ENCODE peak calls at places on chromosomes 7 and 10, in ten cellular contexts. U is cardiac muscle cell; L is fibroblast of lung; J is body of pancreas; B is aorta; F is CD8-positive, alpha-beta T cell; H is RWPE1; P is spleen; O is endodermal cell; S is substantia nigra. X is an unnamed sample.

GRCh38 chr7:24959735-24960485 is 20.1 kb downstream of the OSBPL3 start:
- DNase-seq in U (no peak), L (peak), J (no peak), B (no peak), F (no peak), H (no peak), P (no peak), O (no peak), S (no peak), X (no peak)

GRCh38 chr7:114539575-114539974 is 125.0 kb downstream of the FOXP2 start:
- DNase-seq in U (peak), L (no peak), J (peak), B (no peak), F (no peak), H (peak), P (no peak), O (peak), S (peak), X (no peak)

GRCh38 chr7:101911800-101912705 is 94.6 kb downstream of the CUX1 start:
- DNase-seq in U (peak), L (no peak), J (peak), B (peak), F (no peak), H (no peak), P (peak), O (no peak), S (no peak), X (peak)

GRCh38 chr7:36272567-36273269 is 116.9 kb upstream of the ANLN start:
- DNase-seq in U (no peak), L (no peak), J (peak), B (no peak), F (no peak), H (no peak), P (no peak), O (peak), S (no peak), X (no peak)

GRCh38 chr10:9786101-9786500 is 1231.6 kb upstream of the CELF2 start:
- DNase-seq in U (peak), L (peak), J (no peak), B (no peak), F (no peak), H (peak), P (no peak), O (no peak), S (no peak), X (no peak)

GRCh38 chr7:95199779-95200558 is 124.4 kb downstream of the PON1 start:
- DNase-seq in U (peak), L (peak), J (peak), B (peak), F (no peak), H (peak), P (no peak), O (peak), S (peak), X (no peak)

GRCh38 chr7:145718129-145718528 is 398.5 kb upstream of the CNTNAP2 start:
- DNase-seq in U (no peak), L (no peak), J (no peak), B (no peak), F (no peak), H (no peak), P (no peak), O (peak), S (no peak), X (no peak)

GRCh38 chr7:101365956-101366355 is 3.3 kb downstream of the COL26A1 start:
- DNase-seq in U (no peak), L (no peak), J (no peak), B (no peak), F (no peak), H (no peak), P (no peak), O (no peak), S (no peak), X (no peak)

GRCh38 chr7:38409524-38409923 is 136.1 kb upstream of the TARP start:
- DNase-seq in U (no peak), L (no peak), J (no peak), B (no peak), F (no peak), H (no peak), P (no peak), O (no peak), S (no peak), X (no peak)

GRCh38 chr10:13705526-13706169 is 118.9 kb downstream of the PRPF18 start:
- DNase-seq in U (peak), L (peak), J (no peak), B (no peak), F (no peak), H (no peak), P (no peak), O (no peak), S (no peak), X (no peak)

GRCh38 chr7:16396766-16397496 is 24.4 kb downstream of the CRPPA start:
- DNase-seq in U (peak), L (peak), J (no peak), B (no peak), F (no peak), H (no peak), P (no peak), O (no peak), S (no peak), X (no peak)

GRCh38 chr7:115952832-115953231 is 77.7 kb downstream of the TFEC start:
- DNase-seq in U (no peak), L (no peak), J (no peak), B (no peak), F (peak), H (no peak), P (peak), O (no peak), S (no peak), X (no peak)

GRCh38 chr10:100014129-100014762 is 4.5 kb upstream of the DNMBP start:
- DNase-seq in U (no peak), L (no peak), J (no peak), B (no peak), F (no peak), H (no peak), P (no peak), O (no peak), S (no peak), X (no peak)

GRCh38 chr7:41045556-41046123 is 657.2 kb downstream of the INHBA start:
- DNase-seq in U (no peak), L (no peak), J (peak), B (no peak), F (no peak), H (peak), P (no peak), O (peak), S (no peak), X (no peak)

GRCh38 chr7:130148561-130148960 is 56.6 kb downstream of the TMEM209 start:
- DNase-seq in U (peak), L (peak), J (no peak), B (no peak), F (no peak), H (no peak), P (no peak), O (no peak), S (peak), X (no peak)

GRCh38 chr7:2567663-2568238 is 9.0 kb downstream of the IQCE start:
- DNase-seq in U (peak), L (no peak), J (no peak), B (no peak), F (no peak), H (no peak), P (no peak), O (peak), S (peak), X (no peak)

GRCh38 chr10:71074176-71074755 is 138.1 kb upstream of the UNC5B start:
- DNase-seq in U (no peak), L (no peak), J (no peak), B (no peak), F (no peak), H (no peak), P (peak), O (peak), S (no peak), X (peak)

GRCh38 chr7:64793106-64793755 is 997 bp upstream of the ZNF138 start:
- DNase-seq in U (no peak), L (peak), J (no peak), B (no peak), F (no peak), H (no peak), P (no peak), O (no peak), S (no peak), X (no peak)

GRCh38 chr7:101960985-101961708 is 143.7 kb downstream of the CUX1 start:
- DNase-seq in U (no peak), L (no peak), J (no peak), B (no peak), F (no peak), H (no peak), P (no peak), O (no peak), S (no peak), X (no peak)

GRCh38 chr10:114879093-114879492 is 57.5 kb downstream of the FHIP2A start:
- DNase-seq in U (peak), L (peak), J (no peak), B (no peak), F (no peak), H (no peak), P (no peak), O (no peak), S (no peak), X (no peak)

GRCh38 chr10:65306201-65306600 is 1619.6 kb upstream of the LRRTM3 start:
- DNase-seq in U (peak), L (no peak), J (no peak), B (no peak), F (no peak), H (no peak), P (no peak), O (no peak), S (no peak), X (no peak)

GRCh38 chr7:33050425-33051318 is 11.9 kb downstream of the NT5C3A start:
- DNase-seq in U (peak), L (peak), J (peak), B (no peak), F (peak), H (peak), P (no peak), O (no peak), S (no peak), X (no peak)

GRCh38 chr10:5252177-5253037 is 55.8 kb downstream of the AKR1C4 start:
- DNase-seq in U (peak), L (no peak), J (no peak), B (no peak), F (no peak), H (no peak), P (peak), O (peak), S (no peak), X (no peak)

GRCh38 chr7:77516085-77516484 is 21.0 kb upstream of the PTPN12 start:
- DNase-seq in U (no peak), L (no peak), J (no peak), B (no peak), F (no peak), H (no peak), P (no peak), O (no peak), S (no peak), X (no peak)

GRCh38 chr7:98867271-98867701 is 2.5 kb downstream of the TMEM130 start:
- DNase-seq in U (no peak), L (peak), J (peak), B (peak), F (no peak), H (no peak), P (peak), O (no peak), S (peak), X (peak)

GRCh38 chr10:44998146-44998631 is 2.5 kb upstream of the ZNF22 start:
- DNase-seq in U (peak), L (peak), J (no peak), B (no peak), F (no peak), H (no peak), P (no peak), O (no peak), S (no peak), X (no peak)

GRCh38 chr7:130356121-130356759 is 11.6 kb downstream of the CPA5 start:
- DNase-seq in U (peak), L (peak), J (peak), B (peak), F (no peak), H (peak), P (no peak), O (peak), S (no peak), X (no peak)

GRCh38 chr7:76507723-76508406 is 2.5 kb upstream of the UPK3B start:
- DNase-seq in U (no peak), L (no peak), J (peak), B (no peak), F (no peak), H (no peak), P (peak), O (peak), S (no peak), X (no peak)

GRCh38 chr7:4020086-4020485 is 662.0 kb upstream of the FOXK1 start:
- DNase-seq in U (no peak), L (no peak), J (no peak), B (no peak), F (no peak), H (no peak), P (peak), O (peak), S (no peak), X (no peak)

GRCh38 chr7:133053321-133053891 is 28.5 kb downstream of the CHCHD3 start:
- DNase-seq in U (peak), L (peak), J (peak), B (peak), F (no peak), H (peak), P (no peak), O (no peak), S (no peak), X (no peak)

GRCh38 chr7:22399546-22399945 is 42.6 kb upstream of the RAPGEF5 start:
- DNase-seq in U (no peak), L (no peak), J (no peak), B (no peak), F (no peak), H (no peak), P (no peak), O (no peak), S (no peak), X (no peak)
- H3K27ac ChIP-seq in U (no peak), L (no peak), J (no peak), B (no peak), F (no peak), H (no peak), P (no peak), O (no peak), S (no peak), X (no peak)

DNA sequence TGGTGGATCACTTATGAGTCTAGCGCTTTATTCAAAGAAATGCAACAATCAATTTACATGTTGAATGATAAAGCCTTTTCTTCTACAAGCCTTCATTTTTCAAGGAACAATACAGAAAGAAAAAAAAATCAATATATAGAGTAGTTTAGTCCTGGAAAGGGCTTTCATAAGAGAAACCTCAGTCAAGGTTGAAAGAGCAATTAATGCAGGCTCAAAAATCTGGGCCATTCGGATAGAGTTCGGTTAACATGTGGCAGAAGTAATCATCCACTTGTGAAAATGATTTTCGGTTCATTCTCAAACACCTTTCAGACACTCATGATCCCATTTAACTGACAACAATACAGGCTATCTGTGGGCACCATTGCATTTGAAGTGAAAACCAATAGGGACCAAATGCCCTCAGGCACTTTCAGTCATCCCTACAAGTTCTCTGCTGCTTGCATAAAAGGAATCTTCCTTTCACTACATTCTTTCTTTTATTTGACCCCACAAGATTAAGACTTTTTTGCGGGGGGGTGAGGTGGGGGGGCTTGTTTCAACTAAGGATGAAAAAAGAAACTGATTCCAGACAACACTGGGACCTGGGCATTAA is 177.9 kb downstream of the RNF133 start:
- DNase-seq in U (no peak), L (no peak), J (no peak), B (no peak), F (no peak), H (no peak), P (no peak), O (no peak), S (no peak), X (no peak)
- H3K27ac ChIP-seq in U (no peak), L (no peak), J (no peak), B (no peak), F (no peak), H (no peak), P (no peak), O (no peak), S (no peak), X (no peak)

GRCh38 chr10:103834436-103835095 is 20.8 kb downstream of the SH3PXD2A start:
- DNase-seq in U (no peak), L (no peak), J (no peak), B (no peak), F (no peak), H (no peak), P (no peak), O (peak), S (no peak), X (no peak)

GRCh38 chr10:103832806-103833205 is 22.6 kb downstream of the SH3PXD2A start:
- DNase-seq in U (no peak), L (no peak), J (no peak), B (no peak), F (no peak), H (no peak), P (no peak), O (no peak), S (no peak), X (no peak)

GRCh38 chr10:103836273-103836672 is 19.1 kb downstream of the SH3PXD2A start:
- DNase-seq in U (no peak), L (no peak), J (no peak), B (no peak), F (no peak), H (no peak), P (no peak), O (peak), S (no peak), X (no peak)

GRCh38 chr10:103835121-103836045 is 20.0 kb downstream of the SH3PXD2A start:
- DNase-seq in U (peak), L (peak), J (peak), B (peak), F (no peak), H (no peak), P (peak), O (peak), S (no peak), X (no peak)

DNA sequence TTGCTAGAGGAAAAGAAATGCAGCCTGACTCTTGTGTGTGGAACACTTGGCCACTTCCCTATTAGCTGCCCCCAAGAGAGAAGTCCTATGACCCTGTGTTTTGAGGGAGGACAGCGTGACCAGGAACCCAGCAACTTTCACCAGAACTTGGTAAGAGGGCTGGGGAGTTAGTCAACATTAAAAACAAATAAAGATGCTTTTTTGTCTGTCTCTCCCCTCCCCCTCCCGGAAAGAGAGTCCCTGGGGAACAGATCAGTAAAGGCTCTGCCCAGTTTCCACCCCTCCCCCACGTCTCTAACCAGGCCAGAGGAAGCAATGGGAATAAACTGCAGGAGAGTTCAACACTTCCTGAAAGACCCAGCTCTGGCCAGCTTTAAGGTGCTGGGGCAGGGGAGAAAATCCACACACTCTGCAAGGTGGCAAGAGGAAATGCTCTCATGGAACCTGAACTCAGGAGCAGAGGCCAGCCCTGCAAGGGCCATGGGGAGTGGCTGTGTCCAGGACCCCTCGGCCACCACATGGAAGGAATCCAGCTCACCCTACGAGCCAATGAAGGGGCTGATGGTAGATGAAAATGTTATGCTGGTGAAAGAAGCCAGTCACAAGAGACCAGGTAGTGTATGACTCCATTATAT is 21.5 kb downstream of the SH3PXD2A start:
- DNase-seq in U (peak), L (no peak), J (peak), B (peak), F (no peak), H (no peak), P (peak), O (peak), S (no peak), X (no peak)
- H3K27ac ChIP-seq in U (peak), L (no peak), J (peak), B (no peak), F (no peak), H (peak), P (peak), O (no peak), S (no peak), X (peak)

DNA sequence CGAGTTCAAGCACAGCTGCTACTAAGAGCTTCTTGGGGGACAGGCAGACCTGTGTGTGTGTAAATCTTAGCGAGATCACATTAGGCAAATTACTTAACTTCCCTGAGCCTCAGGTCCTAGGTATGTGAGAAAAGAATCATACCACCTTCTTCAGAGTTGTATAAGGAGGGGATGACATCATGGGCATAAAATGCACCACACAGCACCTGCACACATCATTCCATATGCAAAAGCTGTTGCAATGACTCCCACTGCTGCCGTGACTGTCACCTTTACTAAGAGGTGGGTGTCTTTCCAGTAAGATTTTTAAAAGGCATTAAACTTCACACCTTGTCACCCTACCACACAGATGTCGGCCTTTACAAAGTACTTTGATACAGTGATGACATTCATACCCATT is 146.0 kb downstream of the FANK1 start:
- DNase-seq in U (no peak), L (no peak), J (no peak), B (no peak), F (no peak), H (peak), P (no peak), O (no peak), S (no peak), X (no peak)
- H3K27ac ChIP-seq in U (no peak), L (no peak), J (peak), B (no peak), F (no peak), H (no peak), P (peak), O (peak), S (no peak), X (peak)

GRCh38 chr10:109895095-109895818 is 28.1 kb downstream of the XPNPEP1 start:
- DNase-seq in U (peak), L (peak), J (peak), B (peak), F (no peak), H (no peak), P (no peak), O (peak), S (no peak), X (no peak)
- H3K27ac ChIP-seq in U (peak), L (no peak), J (peak), B (peak), F (no peak), H (peak), P (no peak), O (no peak), S (peak), X (peak)

GRCh38 chr10:123645016-123645415 is 21.1 kb upstream of the GPR26 start:
- DNase-seq in U (no peak), L (no peak), J (no peak), B (no peak), F (no peak), H (no peak), P (no peak), O (peak), S (no peak), X (no peak)

GRCh38 chr10:123642293-123642692 is 23.9 kb upstream of the GPR26 start:
- DNase-seq in U (no peak), L (no peak), J (no peak), B (no peak), F (no peak), H (no peak), P (no peak), O (peak), S (peak), X (no peak)

GRCh38 chr10:123640016-123640535 is 26.1 kb upstream of the GPR26 start:
- DNase-seq in U (no peak), L (no peak), J (no peak), B (no peak), F (no peak), H (peak), P (no peak), O (peak), S (no peak), X (no peak)

GRCh38 chr10:123643315-123643714 is 22.8 kb upstream of the GPR26 start:
- DNase-seq in U (no peak), L (no peak), J (no peak), B (no peak), F (no peak), H (no peak), P (no peak), O (peak), S (no peak), X (no peak)

GRCh38 chr10:123642697-123643096 is 23.5 kb upstream of the GPR26 start:
- DNase-seq in U (no peak), L (no peak), J (no peak), B (no peak), F (no peak), H (no peak), P (no peak), O (peak), S (no peak), X (no peak)
- H3K27ac ChIP-seq in U (no peak), L (no peak), J (no peak), B (no peak), F (no peak), H (no peak), P (no peak), O (no peak), S (no peak), X (no peak)